ENCODE peak calls at places on chromosomes 4 and X, in nine cellular contexts. I, L, P, V, E, K, Z, J and F are unnamed samples.

GRCh38 chr4:54005475-54005874 is 58.9 kb downstream of the CHIC2 start:
- DNase-seq in I (no peak), L (no peak), P (no peak), V (peak; percentile 64), E (peak; percentile 3), K (no peak), Z (no peak), J (no peak), F (no peak)

GRCh38 chr4:183300070-183300469 is 20.0 kb downstream of the CLDN22 start:
- DNase-seq in I (no peak), L (no peak), P (no peak), V (peak; percentile 15), E (no peak), K (no peak), Z (peak; percentile 25), J (no peak), F (no peak)

GRCh38 chr4:186781032-186781917 is 57.6 kb upstream of the FAT1 start:
- DNase-seq in I (no peak), L (no peak), P (peak; percentile 45), V (peak; percentile 57), E (no peak), K (no peak), Z (peak; percentile 94), J (no peak), F (no peak)

GRCh38 chrX:3548743-3549441 is 164.6 kb downstream of the PRKX start:
- DNase-seq in I (no peak), L (no peak), P (peak; percentile 58), V (peak; percentile 90), E (peak; percentile 78), K (no peak), Z (peak; percentile 41), J (no peak), F (no peak)

GRCh38 chrX:31931225-31931624 is 859.4 kb upstream of the FTHL17 start:
- DNase-seq in I (no peak), L (no peak), P (no peak), V (peak; percentile 0), E (no peak), K (no peak), Z (peak; percentile 69), J (no peak), F (no peak)

GRCh38 chr4:6461301-6462165 is 10.9 kb downstream of the PPP2R2C start:
- DNase-seq in I (no peak), L (no peak), P (no peak), V (no peak), E (no peak), K (no peak), Z (no peak), J (no peak), F (no peak)

GRCh38 chr4:140099993-140100392 is 54.0 kb downstream of the MAML3 start:
- DNase-seq in I (no peak), L (peak; percentile 41), P (peak; percentile 49), V (no peak), E (no peak), K (no peak), Z (no peak), J (peak; percentile 45), F (no peak)

GRCh38 chr4:119498520-119498919 is 130.1 kb downstream of the PDE5A start:
- DNase-seq in I (no peak), L (peak; percentile 30), P (no peak), V (peak; percentile 4), E (no peak), K (no peak), Z (no peak), J (peak; percentile 25), F (no peak)

GRCh38 chr4:36278789-36279188 is 2.6 kb upstream of the DTHD1 start:
- DNase-seq in I (no peak), L (no peak), P (no peak), V (no peak), E (no peak), K (no peak), Z (peak; percentile 100), J (no peak), F (no peak)

GRCh38 chr4:110287130-110287529 is 88.7 kb upstream of the ELOVL6 start:
- DNase-seq in I (peak; percentile 28), L (no peak), P (peak; percentile 3), V (peak; percentile 94), E (peak; percentile 56), K (no peak), Z (peak; percentile 96), J (no peak), F (no peak)

GRCh38 chr4:162865102-162865501 is 301.6 kb downstream of the NAF1 start:
- DNase-seq in I (no peak), L (no peak), P (peak; percentile 4), V (no peak), E (no peak), K (no peak), Z (no peak), J (no peak), F (no peak)

GRCh38 chr4:111960241-111960667 is 185.0 kb upstream of the FAM241A start:
- DNase-seq in I (no peak), L (no peak), P (peak; percentile 29), V (peak; percentile 90), E (no peak), K (no peak), Z (peak; percentile 31), J (no peak), F (no peak)

GRCh38 chr4:186852964-186853391 is 129.3 kb upstream of the FAT1 start:
- DNase-seq in I (no peak), L (no peak), P (no peak), V (no peak), E (no peak), K (no peak), Z (no peak), J (no peak), F (no peak)

GRCh38 chr4:1485280-1485679 is 79.0 kb upstream of the NKX1-1 start:
- DNase-seq in I (no peak), L (no peak), P (no peak), V (no peak), E (no peak), K (no peak), Z (no peak), J (no peak), F (no peak)

GRCh38 chrX:22889824-22890223 is 109.9 kb upstream of the DDX53 start:
- DNase-seq in I (no peak), L (no peak), P (no peak), V (no peak), E (no peak), K (no peak), Z (no peak), J (no peak), F (no peak)

GRCh38 chr4:124684301-124684700 is 28.2 kb downstream of the ANKRD50 start:
- DNase-seq in I (no peak), L (no peak), P (no peak), V (no peak), E (no peak), K (no peak), Z (peak; percentile 75), J (no peak), F (no peak)

GRCh38 chr4:169583563-169583962 is 28.8 kb downstream of the NEK1 start:
- DNase-seq in I (no peak), L (no peak), P (no peak), V (peak; percentile 49), E (peak; percentile 7), K (no peak), Z (no peak), J (no peak), F (no peak)

GRCh38 chrX:17563076-17563475 is 174.2 kb upstream of the SCML1 start:
- DNase-seq in I (no peak), L (no peak), P (no peak), V (no peak), E (no peak), K (no peak), Z (no peak), J (no peak), F (no peak)

GRCh38 chr4:101071241-101071640 is 276.1 kb downstream of the PPP3CA start:
- DNase-seq in I (no peak), L (no peak), P (no peak), V (no peak), E (no peak), K (no peak), Z (no peak), J (no peak), F (no peak)

GRCh38 chrX:63657821-63658220 is 127.2 kb downstream of the ARHGEF9 start:
- DNase-seq in I (no peak), L (peak; percentile 62), P (peak; percentile 0), V (peak; percentile 76), E (peak; percentile 3), K (no peak), Z (peak; percentile 63), J (peak; percentile 53), F (no peak)

GRCh38 chr4:54976682-54977081 is 148.7 kb downstream of the KDR start:
- DNase-seq in I (no peak), L (no peak), P (no peak), V (no peak), E (no peak), K (no peak), Z (no peak), J (no peak), F (no peak)

GRCh38 chr4:126071346-126072333 is 756.9 kb downstream of the FAT4 start:
- DNase-seq in I (no peak), L (no peak), P (no peak), V (peak; percentile 77), E (peak; percentile 44), K (no peak), Z (peak; percentile 31), J (peak; percentile 28), F (no peak)

GRCh38 chrX:28312965-28313364 is 274.3 kb upstream of the IL1RAPL1 start:
- DNase-seq in I (no peak), L (no peak), P (no peak), V (no peak), E (no peak), K (no peak), Z (no peak), J (no peak), F (no peak)

GRCh38 chrX:44494357-44494756 is 48.3 kb downstream of the FUNDC1 start:
- DNase-seq in I (no peak), L (no peak), P (no peak), V (no peak), E (no peak), K (no peak), Z (no peak), J (no peak), F (no peak)

GRCh38 chr4:39047691-39048090 is 14.3 kb upstream of the KLHL5 start:
- DNase-seq in I (no peak), L (no peak), P (no peak), V (peak; percentile 11), E (no peak), K (no peak), Z (peak; percentile 17), J (no peak), F (no peak)

GRCh38 chrX:30577362-30577961 is at the start of gene TASL:
- DNase-seq in I (no peak), L (no peak), P (no peak), V (no peak), E (no peak), K (no peak), Z (no peak), J (no peak), F (peak; percentile 39)